ENCODE peak calls at places on chromosomes 13 and 19, in six cellular contexts. X is stimulated activated CD4-positive, alpha-beta T cell treated with anti-CD3 and anti-CD28 coated beads, Interleukin-1b, Interleukin-23, amount 100 ng/mL, for 4 hours; U is B cell; V is GM10248; G is GM20000; L is anterior cingulate cortex. P is an unnamed sample.
A peak's percentile ranks its signal among the peaks of the same experiment; 100 is the strongest.

GRCh38 chr13:113929628-113930615 is 44.0 kb downstream of the C13orf46 start:
- DNase-seq in X (no peak), U (no peak), V (no peak), G (no peak), L (no peak), P (no peak)

GRCh38 chr13:39297664-39298171 is 259.5 kb downstream of the NHLRC3 start:
- DNase-seq in X (no peak), U (no peak), V (no peak), G (no peak), L (no peak), P (no peak)

GRCh38 chr13:99726261-99726894 is 225.1 kb downstream of the TM9SF2 start:
- DNase-seq in X (no peak), U (no peak), V (no peak), G (no peak), L (no peak), P (no peak)

GRCh38 chr19:30029721-30030510 is 87.9 kb downstream of the URI1 start:
- DNase-seq in X (no peak), U (no peak), V (peak; percentile 30), G (peak; percentile 51), L (no peak), P (no peak)

GRCh38 chr13:20519887-20520286 is 5.8 kb downstream of the CRYL1 start:
- DNase-seq in X (no peak), U (no peak), V (no peak), G (no peak), L (no peak), P (no peak)

GRCh38 chr19:50943074-50943828 is 9.6 kb downstream of the KLK5 start:
- DNase-seq in X (no peak), U (no peak), V (no peak), G (no peak), L (no peak), P (no peak)

GRCh38 chr13:32956595-32956933 is 59.7 kb upstream of the KL start:
- DNase-seq in X (no peak), U (no peak), V (no peak), G (no peak), L (no peak), P (no peak)

GRCh38 chr19:39413269-39413902 is 917 bp downstream of the PLEKHG2 start:
- DNase-seq in X (no peak), U (no peak), V (no peak), G (peak; percentile 66), L (no peak), P (no peak)

GRCh38 chr19:3129112-3129511 is 6.7 kb upstream of the GNA15 start:
- DNase-seq in X (no peak), U (no peak), V (no peak), G (no peak), L (no peak), P (no peak)

GRCh38 chr19:43651758-43652545 is 12.3 kb upstream of the CADM4 start:
- DNase-seq in X (no peak), U (peak; percentile 60), V (peak; percentile 62), G (peak; percentile 70), L (peak; percentile 16), P (peak; percentile 14)

GRCh38 chr13:43861863-43862262 is 17.7 kb downstream of the CCDC122 start:
- DNase-seq in X (no peak), U (no peak), V (no peak), G (no peak), L (no peak), P (no peak)

GRCh38 chr19:29544656-29545360 is 19.0 kb downstream of the VSTM2B start:
- DNase-seq in X (no peak), U (no peak), V (no peak), G (no peak), L (no peak), P (no peak)

GRCh38 chr19:13782537-13782936 is 8.3 kb downstream of the C19orf53 start:
- DNase-seq in X (no peak), U (no peak), V (no peak), G (no peak), L (no peak), P (no peak)

GRCh38 chr13:23050126-23050525 is 130.7 kb upstream of the SGCG start:
- DNase-seq in X (no peak), U (no peak), V (no peak), G (no peak), L (no peak), P (no peak)

GRCh38 chr19:47430041-47430802 is 10.9 kb upstream of the MEIS3 start:
- DNase-seq in X (no peak), U (no peak), V (no peak), G (no peak), L (no peak), P (no peak)

GRCh38 chr19:51470966-51471365 is 7.4 kb upstream of the CEACAM18 start:
- DNase-seq in X (no peak), U (no peak), V (no peak), G (no peak), L (no peak), P (no peak)

GRCh38 chr13:96025283-96025682 is 27.9 kb downstream of the UGGT2 start:
- DNase-seq in X (no peak), U (no peak), V (no peak), G (no peak), L (no peak), P (no peak)

GRCh38 chr19:1041835-1042685 is 2.2 kb downstream of the ABCA7 start:
- DNase-seq in X (no peak), U (no peak), V (no peak), G (no peak), L (no peak), P (no peak)

GRCh38 chr19:1907563-1908363 is 2.6 kb downstream of the ADAT3 start:
- DNase-seq in X (no peak), U (no peak), V (no peak), G (no peak), L (no peak), P (no peak)

GRCh38 chr13:28563609-28564008 is 68.7 kb upstream of the FLT1 start:
- DNase-seq in X (no peak), U (no peak), V (no peak), G (no peak), L (no peak), P (no peak)

GRCh38 chr13:36858285-36858684 is 39.3 kb downstream of the RFXAP start:
- DNase-seq in X (no peak), U (no peak), V (peak; percentile 39), G (peak; percentile 33), L (no peak), P (no peak)

GRCh38 chr13:110134801-110135200 is 172.2 kb downstream of the COL4A1 start:
- DNase-seq in X (no peak), U (no peak), V (no peak), G (no peak), L (no peak), P (no peak)

GRCh38 chr13:40181203-40181845 is 485.1 kb downstream of the FOXO1 start:
- DNase-seq in X (no peak), U (no peak), V (no peak), G (no peak), L (no peak), P (no peak)

GRCh38 chr13:19178901-19179593 is 2.6 kb downstream of the TUBA3C start:
- DNase-seq in X (no peak), U (no peak), V (no peak), G (no peak), L (no peak), P (no peak)

GRCh38 chr19:6459356-6460098 is at the start of gene SLC25A23:
- DNase-seq in X (peak; percentile 62), U (peak; percentile 52), V (peak; percentile 90), G (peak; percentile 94), L (peak; percentile 69), P (peak; percentile 49)

GRCh38 chr13:110882972-110883371 is 31.9 kb downstream of the ANKRD10 start:
- DNase-seq in X (no peak), U (no peak), V (no peak), G (no peak), L (no peak), P (no peak)

GRCh38 chr19:55285225-55285890 is 1.6 kb downstream of the BRSK1 start:
- DNase-seq in X (no peak), U (no peak), V (no peak), G (no peak), L (no peak), P (no peak)

GRCh38 chr19:45146251-45146650 is 14.5 kb downstream of the NKPD1 start:
- DNase-seq in X (no peak), U (no peak), V (no peak), G (peak; percentile 22), L (no peak), P (no peak)

GRCh38 chr19:10290439-10290875 is 705 bp downstream of the ICAM5 start:
- DNase-seq in X (no peak), U (no peak), V (no peak), G (no peak), L (no peak), P (no peak)

GRCh38 chr13:42847891-42848663 is 66.7 kb downstream of the FAM216B start:
- DNase-seq in X (no peak), U (no peak), V (no peak), G (no peak), L (no peak), P (no peak)

GRCh38 chr19:45352914-45353796 is 12.6 kb downstream of the KLC3 start:
- DNase-seq in X (no peak), U (no peak), V (no peak), G (no peak), L (no peak), P (no peak)

GRCh38 chr13:51913421-51914136 is 51.8 kb downstream of the CCDC70 start:
- DNase-seq in X (no peak), U (no peak), V (no peak), G (no peak), L (no peak), P (no peak)

GRCh38 chr13:44193731-44194130 is 179.9 kb upstream of the SERP2 start:
- DNase-seq in X (no peak), U (no peak), V (no peak), G (no peak), L (no peak), P (no peak)

GRCh38 chr13:24605923-24606372 is 74.3 kb upstream of the ATP12A start:
- DNase-seq in X (no peak), U (no peak), V (peak; percentile 10), G (no peak), L (no peak), P (no peak)

GRCh38 chr19:11284535-11284934 is 11.4 kb upstream of the TSPAN16 start:
- DNase-seq in X (no peak), U (no peak), V (no peak), G (no peak), L (no peak), P (no peak)

GRCh38 chr19:44757735-44758505 is 9.4 kb downstream of the BCL3 start:
- DNase-seq in X (no peak), U (no peak), V (no peak), G (no peak), L (no peak), P (no peak)

GRCh38 chr13:81757348-81757950 is 1416.5 kb upstream of the SPRY2 start:
- DNase-seq in X (no peak), U (no peak), V (no peak), G (no peak), L (no peak), P (no peak)

GRCh38 chr13:106619688-106620555 is 52.0 kb upstream of the ARGLU1 start:
- DNase-seq in X (no peak), U (no peak), V (peak; percentile 57), G (peak; percentile 62), L (no peak), P (no peak)

GRCh38 chr13:26977541-26977940 is 194.1 kb downstream of the USP12 start:
- DNase-seq in X (no peak), U (no peak), V (no peak), G (no peak), L (no peak), P (no peak)